ENCODE peak calls at places on chromosomes 16 and 17, in five cellular contexts. K is A549, N is GM12878, U is HepG2, Y is K562. S is an unnamed sample.

GRCh38 chr17:3796110-3796821 is 4.7 kb downstream of the ITGAE start:
- DNase-seq in N (peak; percentile 90), Y (no peak), K (no peak), U (no peak), S (no peak)

GRCh38 chr16:56277040-56277439 is 85.8 kb downstream of the GNAO1 start:
- DNase-seq in Y (no peak), N (no peak), K (peak; percentile 16), U (peak; percentile 16), S (peak; percentile 84)

GRCh38 chr17:58513913-58514794 is at the start of gene MTMR4:
- DNase-seq in U (peak; percentile 82), K (peak; percentile 62), N (no peak), Y (peak; percentile 94), S (peak; percentile 94)

GRCh38 chr16:89855986-89856385 is 17.4 kb upstream of the TCF25 start:
- DNase-seq in Y (no peak), K (no peak), N (no peak), U (no peak), S (no peak)

GRCh38 chr16:56206951-56207350 is 15.7 kb downstream of the GNAO1 start:
- DNase-seq in N (no peak), K (no peak), Y (no peak), U (no peak), S (no peak)

GRCh38 chr17:33241390-33241789 is 51.7 kb downstream of the ASIC2 start:
- DNase-seq in Y (no peak), N (no peak), U (no peak), K (peak; percentile 18), S (no peak)

GRCh38 chr17:19714542-19715411 is 1.6 kb downstream of the SLC47A2 start:
- DNase-seq in N (no peak), K (no peak), Y (no peak), U (no peak), S (no peak)

GRCh38 chr17:78709688-78710290 is 72.3 kb downstream of the CYTH1 start:
- DNase-seq in U (no peak), N (no peak), K (no peak), Y (no peak), S (no peak)

GRCh38 chr17:79788455-79788854 is 8.4 kb downstream of the CBX8 start:
- DNase-seq in K (no peak), N (no peak), Y (no peak), U (no peak), S (no peak)

GRCh38 chr16:10981697-10982216 is 37.4 kb downstream of the CLEC16A start:
- DNase-seq in U (peak; percentile 45), K (peak; percentile 53), N (no peak), Y (no peak), S (peak; percentile 73)

GRCh38 chr16:20064520-20064919 is 9.2 kb downstream of the GPR139 start:
- DNase-seq in K (no peak), U (no peak), Y (no peak), N (no peak), S (no peak)

GRCh38 chr17:41415833-41416335 is 8.5 kb downstream of the KRT37 start:
- DNase-seq in Y (no peak), N (no peak), K (no peak), U (peak; percentile 93), S (no peak)

GRCh38 chr16:66588981-66589713 is 9.9 kb downstream of the CMTM2 start:
- DNase-seq in U (peak; percentile 55), K (peak; percentile 68), N (no peak), Y (peak; percentile 78), S (peak; percentile 92)

GRCh38 chr16:65414284-65414984 is 292.6 kb upstream of the CDH11 start:
- DNase-seq in N (no peak), K (no peak), Y (no peak), U (no peak), S (no peak)

GRCh38 chr16:50267151-50267631 is 840 bp downstream of the ADCY7 start:
- DNase-seq in Y (no peak), N (no peak), U (no peak), K (no peak), S (no peak)

GRCh38 chr17:66964083-66964771 is at the start of gene CACNG4:
- DNase-seq in N (no peak), U (no peak), Y (peak; percentile 49), K (no peak), S (peak; percentile 67)

GRCh38 chr17:34542700-34543336 is 36.6 kb upstream of the TMEM132E start:
- DNase-seq in Y (peak; percentile 79), N (no peak), K (peak; percentile 30), U (no peak), S (peak; percentile 66)

DNA sequence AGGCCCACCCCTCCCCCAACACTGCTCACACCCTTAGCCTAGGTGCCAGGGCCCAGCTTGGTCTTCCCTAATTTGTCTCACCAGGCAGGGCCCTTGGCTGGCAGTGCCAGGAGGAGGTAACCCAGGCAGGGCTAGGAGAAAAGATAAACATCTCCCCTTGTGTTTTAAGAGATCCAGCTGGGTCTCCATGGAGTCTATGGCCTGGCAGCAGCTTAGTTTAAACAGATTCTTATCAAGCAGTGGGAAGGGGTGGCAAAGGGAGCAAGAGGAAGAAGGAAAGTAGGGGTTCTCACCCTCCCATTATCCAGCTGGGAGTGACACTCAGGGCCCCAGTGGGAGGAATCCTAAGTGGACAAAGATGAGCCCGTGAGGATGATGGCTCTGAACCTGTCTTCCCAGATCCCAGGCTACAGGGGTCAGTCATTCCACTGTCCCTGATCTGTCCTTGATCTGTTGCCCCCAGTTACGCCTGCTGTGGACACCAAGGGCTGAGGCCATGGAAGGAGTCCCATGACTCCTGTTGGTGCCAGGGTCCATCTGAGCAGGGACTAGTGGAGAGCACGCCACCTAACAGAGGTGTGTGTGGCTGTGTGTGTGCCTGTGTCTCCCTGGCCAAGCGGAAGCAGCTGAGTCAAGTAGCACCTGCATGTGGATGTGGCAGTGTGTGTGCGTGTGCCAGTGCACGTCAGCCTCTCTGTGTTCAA is 47.4 kb upstream of the MEIOC start:
- DNase-seq in N (no peak), K (no peak), U (peak; percentile 68), Y (no peak), S (no peak)
- H3K4me2 ChIP-seq in N (no peak overlapping the region), K (peak overlapping the region; percentile 17), U (peak overlapping the region; percentile 54), Y (no peak overlapping the region), S (peak overlapping the region; percentile 71)

DNA sequence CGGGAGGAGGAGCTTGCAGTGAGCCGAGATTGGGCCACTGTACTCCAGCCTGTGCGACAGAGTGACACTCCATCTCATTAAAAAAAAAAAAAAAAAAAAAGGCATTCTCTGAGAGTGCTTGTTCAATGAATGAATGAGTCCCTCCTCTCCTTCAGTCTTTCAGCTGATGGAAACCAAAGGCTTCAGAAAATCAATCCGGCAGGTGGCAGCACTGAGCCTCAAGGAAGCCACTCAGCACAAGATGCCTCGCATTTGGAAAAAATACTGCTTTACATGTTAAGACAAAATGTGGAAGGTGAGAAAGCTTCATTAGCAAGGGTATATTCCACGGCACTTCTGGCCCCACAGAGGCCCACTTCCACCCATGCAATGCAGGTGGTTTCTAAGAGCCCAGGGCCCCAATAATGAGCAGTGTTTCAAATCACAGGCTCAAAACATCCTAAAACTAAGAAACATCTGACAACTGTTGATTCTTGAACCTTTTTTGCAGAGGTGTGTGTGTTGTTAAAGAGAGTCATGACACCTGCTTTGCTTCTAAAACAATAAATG is 33.9 kb upstream of the SLC25A19 start:
- DNase-seq in K (peak; percentile 91), N (no peak), U (peak; percentile 85), Y (peak; percentile 68), S (peak; percentile 97)
- TF ChIP-seq JUNB in K (no peak), N (no peak), U (no peak), Y (no peak), S (no peak)

GRCh38 chr17:49022391-49022941 is 25.3 kb downstream of the IGF2BP1 start:
- DNase-seq in N (no peak), U (peak; percentile 76), K (peak; percentile 69), Y (peak; percentile 48), S (peak; percentile 98)
- H3K4me2 ChIP-seq in N (no peak overlapping the region), U (peak overlapping the region; percentile 33), K (peak overlapping the region; percentile 71), Y (no peak overlapping the region), S (peak overlapping the region; percentile 77)

DNA sequence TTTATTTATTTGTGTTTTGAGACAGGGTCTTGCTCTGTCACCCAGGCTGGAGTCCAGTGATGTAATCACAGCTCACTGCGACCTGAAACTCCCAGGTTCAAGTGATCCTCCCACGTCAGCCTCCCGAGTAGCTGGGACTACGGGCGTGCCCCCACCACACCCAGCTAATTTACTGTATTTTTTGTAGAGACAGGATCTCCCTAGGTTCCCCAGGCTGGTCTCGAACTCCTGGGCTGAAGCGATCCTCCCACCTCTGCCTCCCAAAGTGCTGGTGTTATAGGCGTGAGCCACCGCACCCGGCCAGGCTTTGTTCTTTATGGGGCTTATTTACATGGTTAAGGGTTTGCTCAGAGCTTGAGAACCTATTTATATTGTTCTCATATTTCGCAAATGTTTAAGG is 5.8 kb upstream of the MEIOB start:
- DNase-seq in N (no peak), K (no peak), Y (no peak), U (no peak), S (no peak)
- TF ChIP-seq JUNB in N (no peak), K (no peak), Y (no peak), U (no peak), S (no peak)

GRCh38 chr17:71168083-71168741 is 952.6 kb upstream of the SOX9 start:
- DNase-seq in K (no peak), Y (no peak), N (no peak), U (no peak), S (no peak)
- H3K4me2 ChIP-seq in K (no peak overlapping the region), Y (no peak overlapping the region), N (no peak overlapping the region), U (no peak overlapping the region), S (no peak overlapping the region)

GRCh38 chr17:68981288-68981687 is 26.1 kb upstream of the ABCA8 start:
- DNase-seq in K (no peak), N (peak; percentile 32), U (peak; percentile 20), Y (no peak), S (no peak)
- TF ChIP-seq JUNB in K (no peak), N (no peak), U (no peak), Y (no peak), S (no peak)

GRCh38 chr17:2374549-2375285 is 26.1 kb downstream of the MNT start:
- DNase-seq in U (no peak), Y (no peak), N (no peak), K (no peak), S (no peak)
- H3K4me2 ChIP-seq in U (no peak overlapping the region), Y (no peak overlapping the region), N (no peak overlapping the region), K (no peak overlapping the region), S (no peak overlapping the region)

DNA sequence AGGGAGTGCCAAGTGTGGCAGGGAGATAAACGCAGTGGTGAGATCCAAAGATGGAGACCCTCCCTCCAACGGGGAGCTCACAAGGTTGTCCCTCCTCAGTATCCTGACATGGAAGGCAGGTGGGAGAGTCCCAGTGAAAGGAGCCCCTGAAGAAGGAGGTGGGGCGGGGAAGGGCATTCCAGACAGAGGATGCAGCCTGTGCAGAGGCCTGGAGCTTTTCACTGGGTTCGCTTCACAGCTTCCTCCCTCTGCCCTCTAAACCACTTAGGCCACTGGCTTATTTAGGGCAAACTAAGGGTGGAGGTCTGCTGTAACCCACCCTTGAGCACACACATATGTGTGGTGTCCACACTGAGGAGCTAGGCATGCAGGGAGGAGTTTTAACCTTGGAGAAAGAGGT is 1.8 kb downstream of the GSG1L start:
- DNase-seq in U (no peak), K (no peak), Y (no peak), N (no peak), S (no peak)
- TF ChIP-seq JUNB in U (no peak), K (no peak), Y (no peak), N (no peak), S (no peak)

GRCh38 chr17:74430385-74430705 is 1.5 kb upstream of the GPRC5C start:
- DNase-seq in Y (no peak), N (no peak), K (peak; percentile 43), U (no peak), S (no peak)
- H3K4me2 ChIP-seq in Y (peak overlapping the region; percentile 49), N (peak overlapping the region; percentile 89), K (peak overlapping the region; percentile 91), U (peak overlapping the region; percentile 100), S (peak overlapping the region; percentile 95)

S was measured in GM23338.